ENCODE peak calls at places on chromosome 21, in nine cellular contexts. G is AG04449, Y is fibroblast of mammary gland, R is thoracic aorta, T is pancreas, N is tibial artery, D is AG04450, S is BJ, H is HFF-Myc. K is an unnamed sample.

GRCh38 chr21:24594082-24594481 is 1013.2 kb downstream of the MRPL39 start:
- DNase-seq in H (no peak), T (no peak), Y (no peak), D (no peak), N (no peak), R (no peak), G (no peak), S (no peak), K (no peak)

GRCh38 chr21:42837421-42838211 is 41.7 kb downstream of the WDR4 start:
- DNase-seq in R (no peak), Y (no peak), N (no peak), D (no peak), G (no peak), S (no peak), H (no peak), T (peak; percentile 12), K (no peak)

GRCh38 chr21:26732442-26733221 is 112.6 kb downstream of the ADAMTS1 start:
- DNase-seq in D (peak; percentile 13), H (no peak), R (no peak), S (no peak), Y (peak; percentile 60), G (no peak), N (no peak), T (peak; percentile 23), K (peak; percentile 55)

GRCh38 chr21:29144736-29145353 is 14.4 kb downstream of the MAP3K7CL start:
- DNase-seq in D (no peak), G (no peak), H (no peak), Y (peak; percentile 78), N (no peak), R (no peak), S (no peak), T (no peak), K (no peak)

GRCh38 chr21:17370750-17371325 is 142.0 kb upstream of the CXADR start:
- DNase-seq in N (no peak), H (no peak), T (no peak), G (no peak), D (no peak), R (no peak), S (no peak), Y (no peak), K (no peak)

GRCh38 chr21:39317134-39318090 is 4.0 kb upstream of the BRWD1 start:
- DNase-seq in G (no peak), T (no peak), Y (no peak), N (no peak), R (no peak), S (no peak), D (no peak), H (no peak), K (no peak)

GRCh38 chr21:38203229-38203628 is 53.6 kb upstream of the KCNJ15 start:
- DNase-seq in R (no peak), H (no peak), D (no peak), Y (no peak), N (no peak), G (no peak), T (no peak), S (no peak), K (no peak)

GRCh38 chr21:26709090-26709489 is 136.0 kb upstream of the CYYR1 start:
- DNase-seq in Y (peak; percentile 24), T (no peak), H (no peak), N (no peak), S (no peak), G (no peak), R (no peak), D (no peak), K (no peak)

GRCh38 chr21:17462276-17462981 is 50.4 kb upstream of the CXADR start:
- DNase-seq in S (no peak), Y (peak; percentile 56), R (no peak), T (peak; percentile 78), H (no peak), G (no peak), D (no peak), N (no peak), K (no peak)

GRCh38 chr21:26849428-26850115 is 4.4 kb upstream of the ADAMTS1 start:
- DNase-seq in D (no peak), R (no peak), N (no peak), Y (peak; percentile 80), G (no peak), T (no peak), H (no peak), S (no peak), K (no peak)

GRCh38 chr21:23101111-23101510 is 2102.9 kb downstream of the NCAM2 start:
- DNase-seq in R (no peak), Y (no peak), N (no peak), S (no peak), T (no peak), D (no peak), G (no peak), H (no peak), K (no peak)

GRCh38 chr21:32216293-32216692 is 62.6 kb downstream of the MIS18A start:
- DNase-seq in T (no peak), D (no peak), G (no peak), Y (no peak), S (no peak), N (no peak), R (no peak), H (no peak), K (no peak)

GRCh38 chr21:25872271-25872670 is 137.5 kb downstream of the GABPA start:
- DNase-seq in H (no peak), T (no peak), N (no peak), S (no peak), G (no peak), R (no peak), D (no peak), Y (no peak), K (no peak)

GRCh38 chr21:26776320-26777021 is 68.7 kb downstream of the ADAMTS1 start:
- DNase-seq in Y (peak; percentile 75), N (no peak), D (no peak), T (no peak), S (peak; percentile 46), R (no peak), G (no peak), H (no peak), K (no peak)

GRCh38 chr21:31278511-31279155 is 65.4 kb downstream of the TIAM1 start:
- DNase-seq in D (no peak), N (no peak), G (no peak), H (no peak), T (no peak), S (no peak), R (no peak), Y (peak; percentile 11), K (no peak)

GRCh38 chr21:32425628-32426027 is 13.1 kb downstream of the EVA1C start:
- DNase-seq in N (no peak), T (no peak), Y (no peak), R (no peak), H (no peak), S (no peak), D (no peak), G (no peak), K (no peak)

GRCh38 chr21:21612446-21612845 is 614.2 kb downstream of the NCAM2 start:
- DNase-seq in N (no peak), S (peak; percentile 23), Y (peak; percentile 96), G (peak; percentile 67), H (peak; percentile 40), D (peak; percentile 67), R (no peak), T (no peak), K (no peak)

GRCh38 chr21:31716106-31716505 is 15.8 kb downstream of the SCAF4 start:
- DNase-seq in N (no peak), G (no peak), R (no peak), S (no peak), Y (no peak), T (no peak), H (no peak), D (no peak), K (no peak)

GRCh38 chr21:29182674-29183073 is 52.2 kb downstream of the MAP3K7CL start:
- DNase-seq in G (no peak), T (no peak), H (no peak), S (no peak), Y (no peak), R (no peak), D (no peak), N (no peak), K (no peak)

GRCh38 chr21:46152939-46153258 is 2.5 kb downstream of the FTCD start:
- DNase-seq in R (peak; percentile 0), T (peak; percentile 12), N (peak; percentile 64), Y (no peak), S (no peak), G (no peak), H (no peak), D (no peak), K (no peak)
- H3K4me3 ChIP-seq in R (peak overlapping the region; percentile 39), T (peak overlapping the region; percentile 35), N (no peak overlapping the region), Y (no peak overlapping the region), S (no peak overlapping the region), G (no peak overlapping the region), H (no peak overlapping the region), D (no peak overlapping the region), K (no peak overlapping the region)

DNA sequence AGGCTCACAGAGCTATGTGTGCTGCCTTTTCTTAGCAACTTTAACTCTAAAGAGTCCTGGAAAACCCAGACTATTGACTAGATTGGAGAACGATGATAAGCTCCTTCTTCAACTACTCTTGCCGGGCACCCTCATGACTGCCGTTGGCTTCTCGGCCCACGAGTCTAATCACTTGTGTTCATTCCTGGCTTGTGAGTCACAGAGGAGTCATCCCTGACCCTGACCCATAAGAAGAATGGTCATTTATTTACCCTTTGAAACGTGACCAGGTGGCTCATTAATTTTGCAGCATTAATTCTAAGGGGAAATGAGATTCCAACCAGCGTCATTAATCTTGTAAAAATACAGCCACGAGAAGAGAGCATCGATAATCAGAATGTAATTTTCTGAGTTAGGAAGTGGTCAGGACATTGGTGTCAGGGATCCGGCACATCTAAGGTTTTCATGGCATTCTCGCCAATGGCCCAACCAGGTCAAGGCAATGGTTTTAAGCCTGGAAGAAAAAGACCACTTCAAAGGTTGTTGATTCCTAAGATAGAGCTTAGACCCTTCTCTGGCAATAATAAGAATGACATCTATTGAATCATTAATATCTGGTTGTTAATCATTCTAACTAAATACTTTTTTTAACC is 183.6 kb upstream of the RUNX1 start:
- DNase-seq in T (no peak), H (no peak), G (no peak), R (no peak), D (no peak), S (no peak), N (no peak), Y (peak; percentile 88), K (no peak)
- H3K4me3 ChIP-seq in T (no peak overlapping the region), H (no peak overlapping the region), G (no peak overlapping the region), R (no peak overlapping the region), D (no peak overlapping the region), S (no peak overlapping the region), N (no peak overlapping the region), Y (no peak overlapping the region), K (no peak overlapping the region)

GRCh38 chr21:36694041-36694515 is 4.8 kb upstream of the SIM2 start:
- DNase-seq in Y (no peak), N (no peak), R (no peak), T (no peak), G (no peak), D (no peak), S (no peak), H (no peak), K (no peak)
- H3K4me3 ChIP-seq in Y (no peak overlapping the region), N (no peak overlapping the region), R (no peak overlapping the region), T (no peak overlapping the region), G (no peak overlapping the region), D (no peak overlapping the region), S (no peak overlapping the region), H (no peak overlapping the region), K (no peak overlapping the region)

DNA sequence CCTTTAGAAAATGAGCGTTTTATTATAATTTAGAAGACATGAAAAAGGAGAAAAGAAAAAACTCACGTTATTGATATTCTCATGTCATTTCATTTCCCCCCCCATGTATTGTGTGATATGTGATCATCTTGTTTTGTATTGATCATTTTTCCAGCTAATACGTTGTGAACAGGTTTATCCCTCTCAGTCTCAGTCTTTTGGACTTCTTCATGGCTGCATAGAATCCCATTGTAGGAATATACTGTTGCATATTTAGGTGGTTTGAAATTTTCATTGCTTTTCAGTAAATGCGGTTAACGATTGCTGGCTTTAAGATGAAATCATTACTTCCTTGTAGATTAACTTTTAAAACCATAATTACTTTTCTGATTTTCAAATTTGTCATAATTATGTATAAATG is 1.6 kb downstream of the SON start:
- DNase-seq in G (no peak), T (no peak), D (no peak), S (no peak), Y (no peak), H (no peak), R (no peak), N (no peak), K (no peak)
- H3K4me3 ChIP-seq in G (peak overlapping the region; percentile 88), T (peak overlapping the region; percentile 79), D (peak overlapping the region; percentile 95), S (peak overlapping the region; percentile 70), Y (peak overlapping the region; percentile 98), H (peak overlapping the region; percentile 56), R (peak overlapping the region; percentile 80), N (peak overlapping the region; percentile 61), K (no peak overlapping the region)

K was measured in lung.